ENCODE peak calls at places on chromosomes 3 and 15, in eight cellular contexts. M is pancreas, P is lower leg skin, I is ovary, A is cardiac muscle cell, Z is left ventricle myocardium inferior, Q is cardiac fibroblast, R is BE2C. V is an unnamed sample.

GRCh38 chr15:22978691-22979068 is 1.5 kb downstream of the CYFIP1 start:
- DNase-seq in P (no peak), M (no peak), I (no peak), R (no peak), A (no peak), Z (no peak), Q (peak), V (no peak)

GRCh38 chr3:161217496-161217895 is 3.6 kb upstream of the NMD3 start:
- DNase-seq in M (no peak), A (peak), Q (no peak), R (peak), Z (no peak), P (no peak), I (no peak), V (no peak)

GRCh38 chr3:195802261-195802701 is 9.4 kb downstream of the MUC4 start:
- DNase-seq in M (peak), Q (no peak), R (no peak), Z (no peak), A (no peak), P (no peak), I (no peak), V (no peak)

GRCh38 chr3:114880078-114880477 is 267.0 kb downstream of the ZBTB20 start:
- DNase-seq in P (no peak), I (peak), A (no peak), Q (no peak), M (no peak), Z (no peak), R (peak), V (peak)

GRCh38 chr3:44439499-44440295 is 37.8 kb downstream of the ZNF445 start:
- DNase-seq in Q (peak), I (no peak), Z (peak), P (peak), A (peak), M (no peak), R (peak), V (no peak)

GRCh38 chr3:69386535-69387385 is 872 bp upstream of the FRMD4B start:
- DNase-seq in M (no peak), A (no peak), I (no peak), Z (no peak), R (no peak), P (no peak), Q (no peak), V (no peak)

GRCh38 chr15:85306946-85307686 is 73.3 kb upstream of the AKAP13 start:
- DNase-seq in I (no peak), M (peak), Q (no peak), A (no peak), R (no peak), Z (no peak), P (no peak), V (no peak)

GRCh38 chr3:30752961-30753360 is 141.5 kb downstream of the GADL1 start:
- DNase-seq in R (no peak), A (peak), M (no peak), Z (no peak), Q (peak), P (no peak), I (no peak), V (peak)

GRCh38 chr3:184472723-184473419 is 88.7 kb upstream of the EPHB3 start:
- DNase-seq in M (no peak), P (peak), A (no peak), Q (peak), I (no peak), Z (peak), R (no peak), V (no peak)

DNA sequence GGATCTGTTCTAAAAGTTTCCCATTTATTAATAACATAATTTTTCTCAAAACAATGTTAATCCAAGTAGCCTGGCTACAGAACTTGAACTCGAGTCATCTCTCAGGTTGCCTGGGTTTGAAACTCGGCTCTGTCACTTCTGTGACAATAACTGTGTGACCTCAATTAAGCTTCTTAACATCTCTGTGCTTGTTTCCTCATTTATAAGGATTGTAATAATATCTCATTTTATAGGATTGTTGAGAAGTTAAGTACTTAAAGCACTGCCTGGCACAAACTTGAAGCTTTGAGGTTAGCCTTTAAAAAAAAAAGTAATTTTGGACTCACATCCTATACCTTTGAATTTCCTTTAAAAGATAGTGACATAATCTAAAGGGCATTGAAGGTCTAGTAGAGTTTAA is 3.4 kb downstream of the RAB5A start:
- DNase-seq in I (no peak), R (no peak), A (no peak), Q (no peak), Z (no peak), M (no peak), P (no peak), V (no peak)
- H3K4me3 ChIP-seq in I (no peak), R (no peak), A (no peak), Q (no peak), Z (no peak), M (no peak), P (no peak), V (no peak)

DNA sequence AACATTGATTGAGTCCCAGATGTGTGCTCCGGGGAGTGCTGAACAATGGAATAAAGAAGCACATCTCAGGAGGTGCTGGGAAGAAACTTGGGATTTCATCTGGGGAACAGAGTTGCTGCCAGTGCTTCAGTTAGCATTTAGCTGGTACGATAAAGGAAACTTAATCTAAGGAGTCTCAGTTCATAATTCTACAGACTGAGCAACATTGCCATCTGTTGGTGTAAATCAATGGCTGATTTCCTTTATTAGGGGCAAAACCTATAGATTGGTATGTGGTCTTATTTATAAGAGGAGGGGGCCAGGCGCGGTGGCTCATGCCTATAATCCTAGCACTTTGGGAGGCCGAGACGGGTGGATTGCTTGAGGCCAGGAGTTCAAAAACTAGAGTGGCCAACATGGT is 8.9 kb downstream of the MKRN2OS start:
- DNase-seq in I (no peak), Q (peak), P (no peak), M (no peak), Z (no peak), R (no peak), A (peak), V (no peak)
- TF ChIP-seq CTCF in I (no peak), Q (peak), P (no peak), M (no peak), Z (peak), R (peak), A (peak), V (peak)

DNA sequence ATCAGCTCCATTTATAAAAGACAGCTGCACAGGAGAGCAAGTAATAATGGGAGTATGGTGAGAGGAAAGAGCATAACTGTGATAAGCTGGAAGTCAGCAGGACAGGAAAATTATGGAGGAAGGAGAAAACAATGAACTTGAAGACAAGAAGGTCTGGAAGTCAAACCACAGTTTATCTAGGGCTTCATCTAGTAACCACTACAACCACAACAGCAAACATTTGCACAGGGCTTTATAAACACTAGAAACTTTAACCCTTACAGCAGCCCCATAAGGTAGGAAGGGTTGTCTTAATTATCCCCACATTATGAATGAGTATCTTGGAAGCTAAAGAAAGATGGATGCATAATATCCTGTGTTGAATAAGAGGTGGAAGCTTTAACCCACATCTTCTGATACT is 820.8 kb downstream of the IGSF11 start:
- DNase-seq in Z (no peak), I (no peak), Q (no peak), A (no peak), P (no peak), M (no peak), R (no peak), V (no peak)
- H3K4me3 ChIP-seq in Z (no peak), I (no peak), Q (no peak), A (no peak), P (no peak), M (no peak), R (no peak), V (no peak)

GRCh38 chr3:56547486-56547885 is 9.5 kb upstream of the CCDC66 start:
- DNase-seq in A (peak), I (no peak), R (no peak), M (no peak), Z (no peak), P (no peak), Q (peak), V (no peak)
- TF ChIP-seq CTCF in A (no peak), I (no peak), R (no peak), M (no peak), Z (no peak), P (no peak), Q (no peak), V (no peak)

GRCh38 chr3:121796970-121797369 is 37.9 kb downstream of the IQCB1 start:
- DNase-seq in R (no peak), Z (no peak), I (no peak), A (no peak), M (no peak), P (no peak), Q (peak), V (no peak)
- H3K4me3 ChIP-seq in R (no peak), Z (no peak), I (no peak), A (no peak), M (no peak), P (no peak), Q (no peak), V (no peak)

GRCh38 chr3:59605944-59606534 is 556.2 kb upstream of the CFAP20DC start:
- DNase-seq in I (no peak), M (no peak), A (no peak), R (no peak), P (no peak), Q (no peak), Z (no peak), V (no peak)

GRCh38 chr3:59606638-59607262 is 556.9 kb upstream of the CFAP20DC start:
- DNase-seq in M (no peak), I (no peak), A (no peak), R (no peak), Z (no peak), Q (no peak), P (no peak), V (no peak)

GRCh38 chr3:59608356-59608755 is 558.5 kb upstream of the CFAP20DC start:
- DNase-seq in R (no peak), M (no peak), Q (no peak), A (no peak), I (no peak), P (no peak), Z (no peak), V (no peak)

GRCh38 chr3:59605318-59605717 is 555.5 kb upstream of the CFAP20DC start:
- DNase-seq in R (no peak), I (no peak), Q (no peak), M (no peak), A (no peak), Z (no peak), P (no peak), V (no peak)

GRCh38 chr3:59607628-59608027 is 557.8 kb upstream of the CFAP20DC start:
- DNase-seq in Q (peak), I (no peak), M (no peak), P (no peak), R (no peak), Z (no peak), A (peak), V (no peak)
- TF ChIP-seq CTCF in Q (no peak), I (no peak), M (no peak), P (no peak), R (peak), Z (peak), A (no peak), V (no peak)

DNA sequence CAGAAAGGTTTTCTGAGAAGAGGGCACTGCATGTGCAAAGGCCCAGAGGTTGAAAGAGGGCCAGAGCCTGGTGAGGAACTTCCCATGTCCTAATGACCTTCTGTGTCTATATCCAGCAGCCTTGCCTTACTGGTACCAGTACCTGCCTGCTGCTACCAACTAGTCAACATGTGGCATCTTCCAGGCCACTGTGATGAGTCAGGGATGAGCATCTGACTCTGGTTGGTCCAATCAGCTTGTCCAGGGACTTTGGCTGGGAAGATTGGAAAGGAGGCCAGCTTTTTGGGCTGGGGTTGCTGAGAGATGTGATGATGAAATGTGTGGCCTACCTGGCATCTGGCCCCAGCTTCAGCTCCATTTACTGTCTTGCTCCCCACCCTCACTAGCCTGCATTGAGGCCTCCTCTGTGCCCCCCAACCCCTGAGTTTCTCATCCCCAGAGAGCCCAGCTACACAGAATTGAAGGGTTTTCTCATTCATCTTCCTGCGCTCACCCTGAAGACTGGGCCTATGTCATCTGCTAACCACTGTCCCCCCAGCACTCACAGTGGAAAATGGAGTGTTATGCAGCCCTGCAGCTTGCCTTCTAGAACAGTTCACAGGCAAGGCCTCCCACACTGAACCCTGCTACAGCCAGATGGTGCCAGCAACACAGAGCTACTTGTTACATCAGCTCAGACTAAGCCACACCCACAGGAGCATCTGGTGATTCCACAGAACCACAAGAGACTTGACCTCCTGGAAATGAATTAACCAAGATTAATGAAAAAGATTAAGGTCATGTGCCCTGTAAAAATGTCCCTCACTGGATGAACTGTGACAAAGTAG is 1.3 kb upstream of the TWF2 start:
- DNase-seq in A (peak), Z (peak), P (peak), M (no peak), Q (peak), I (peak), R (peak), V (peak)
- H3K4me3 ChIP-seq in A (peak), Z (peak), P (no peak), M (peak), Q (peak), I (no peak), R (peak), V (peak)

DNA sequence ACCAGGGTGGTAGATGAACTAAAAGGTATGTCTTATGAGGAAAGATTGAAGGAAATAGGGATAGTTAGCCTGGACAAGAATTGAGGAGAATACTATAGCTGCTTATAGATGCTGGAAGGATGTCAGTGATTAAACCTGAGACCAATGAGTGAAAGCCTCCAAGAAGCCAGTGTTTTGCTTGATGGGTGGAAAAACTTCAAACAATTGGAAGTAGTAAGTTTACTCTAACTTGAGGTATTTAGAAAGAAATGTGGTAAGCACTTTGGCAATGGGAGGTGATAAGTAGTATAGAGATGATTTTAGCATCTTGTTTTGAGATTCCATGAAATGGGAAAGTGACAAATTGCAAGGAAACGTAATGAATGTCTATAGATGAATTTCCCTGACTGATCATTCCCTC is 19.1 kb downstream of the SLC15A2 start:
- DNase-seq in M (no peak), Z (no peak), R (no peak), Q (no peak), I (no peak), P (no peak), A (no peak), V (no peak)
- TF ChIP-seq CTCF in M (no peak), Z (no peak), R (no peak), Q (no peak), I (no peak), P (no peak), A (no peak), V (no peak)

V was measured in astrocyte of the cerebellum.